ENCODE peak calls at places on chromosomes 3 and 15, in six cellular contexts. T is K562, L is GM12878, B is SK-N-SH, A is H1, I is HepG2. Z is an unnamed sample.

GRCh38 chr15:28786521-28786920 is 61.9 kb downstream of the GOLGA6L7 start:
- DNase-seq in T (no peak), A (no peak), B (no peak), I (no peak), L (no peak), Z (peak)

GRCh38 chr15:35470441-35470840 is 75.5 kb downstream of the DPH6 start:
- DNase-seq in B (no peak), A (no peak), I (no peak), L (no peak), T (no peak), Z (no peak)

GRCh38 chr3:33578325-33579180 is 138.3 kb upstream of the UBP1 start:
- DNase-seq in A (no peak), I (peak), B (no peak), L (no peak), T (no peak), Z (no peak)

GRCh38 chr15:101031203-101031602 is 112.0 kb downstream of the LRRK1 start:
- DNase-seq in I (no peak), B (no peak), A (no peak), L (no peak), T (no peak), Z (no peak)

GRCh38 chr15:91465086-91465485 is 365.0 kb downstream of the SV2B start:
- DNase-seq in B (no peak), L (no peak), T (no peak), I (no peak), A (no peak), Z (no peak)

GRCh38 chr15:62254137-62254934 is 89.3 kb upstream of the C2CD4B start:
- DNase-seq in B (peak), L (no peak), I (peak), A (peak), T (peak), Z (peak)

GRCh38 chr3:98985406-98985805 is 83.9 kb upstream of the DCBLD2 start:
- DNase-seq in L (no peak), T (no peak), I (no peak), A (no peak), B (no peak), Z (no peak)

GRCh38 chr3:43505351-43505750 is 116.5 kb downstream of the ANO10 start:
- DNase-seq in I (no peak), L (no peak), A (no peak), T (no peak), B (no peak), Z (no peak)

GRCh38 chr3:78613366-78614008 is 1154.3 kb downstream of the ROBO1 start:
- DNase-seq in A (no peak), T (no peak), L (no peak), I (no peak), B (no peak), Z (no peak)

GRCh38 chr15:75625542-75626347 is at the start of gene SNUPN:
- DNase-seq in L (peak), B (peak), A (peak), I (peak), T (peak), Z (peak)

GRCh38 chr3:73623996-73624362 is 762 bp downstream of the PDZRN3 start:
- DNase-seq in L (no peak), A (peak), I (no peak), T (no peak), B (peak), Z (no peak)

GRCh38 chr3:159870723-159871122 is 117.9 kb upstream of the IL12A start:
- DNase-seq in L (no peak), A (no peak), I (no peak), B (no peak), T (no peak), Z (no peak)

GRCh38 chr3:129625071-129625874 is 18.8 kb upstream of the PLXND1 start:
- DNase-seq in B (peak), T (no peak), A (no peak), L (no peak), I (no peak), Z (no peak)

GRCh38 chr3:120170223-120170622 is 76.0 kb upstream of the GSK3B start:
- DNase-seq in B (no peak), I (no peak), A (no peak), T (no peak), L (no peak), Z (no peak)

GRCh38 chr15:91946914-91947313 is 93.4 kb downstream of the SLCO3A1 start:
- DNase-seq in I (no peak), T (peak), L (no peak), B (no peak), A (no peak), Z (no peak)

GRCh38 chr3:184619348-184619747 is 57.8 kb downstream of the EPHB3 start:
- DNase-seq in L (no peak), T (no peak), B (no peak), I (no peak), A (no peak), Z (no peak)

GRCh38 chr15:53197426-53197839 is 407.3 kb upstream of the ONECUT1 start:
- DNase-seq in I (peak), A (peak), T (peak), B (peak), L (no peak), Z (peak)

GRCh38 chr3:13541691-13542090 is 7.2 kb upstream of the FBLN2 start:
- DNase-seq in A (no peak), L (no peak), T (no peak), I (no peak), B (no peak), Z (no peak)

GRCh38 chr15:74892313-74892712 is 2.5 kb downstream of the MPI start:
- DNase-seq in B (no peak), L (no peak), I (no peak), A (no peak), T (no peak), Z (no peak)

GRCh38 chr3:106114220-106114619 is 245.4 kb upstream of the CBLB start:
- DNase-seq in I (no peak), T (no peak), L (no peak), B (no peak), A (no peak), Z (no peak)

GRCh38 chr15:36814708-36815107 is 235.3 kb downstream of the CDIN1 start:
- DNase-seq in L (no peak), A (no peak), T (no peak), B (no peak), I (peak), Z (no peak)

GRCh38 chr3:127255516-127255915 is 32.3 kb downstream of the PRR20G start:
- DNase-seq in L (no peak), B (no peak), T (no peak), I (no peak), A (no peak), Z (no peak)

GRCh38 chr15:42404461-42405235 is 45.3 kb downstream of the CAPN3 start:
- DNase-seq in L (no peak), I (peak), T (no peak), A (no peak), B (no peak), Z (no peak)

GRCh38 chr3:13141183-13141582 is 68.0 kb upstream of the IQSEC1 start:
- DNase-seq in T (no peak), B (no peak), I (no peak), A (no peak), L (no peak), Z (no peak)

GRCh38 chr15:66670698-66671580 is 31.1 kb upstream of the SMAD6 start:
- DNase-seq in L (no peak), T (peak), A (peak), I (peak), B (peak), Z (no peak)

GRCh38 chr15:96054029-96054428 is 276.5 kb upstream of the NR2F2 start:
- DNase-seq in I (no peak), A (no peak), L (no peak), T (peak), B (no peak), Z (no peak)

GRCh38 chr3:126266291-126266840 is 86.0 kb upstream of the ALDH1L1 start:
- DNase-seq in I (no peak), B (no peak), A (no peak), L (no peak), T (no peak), Z (no peak)

GRCh38 chr3:52245322-52246263 is at the start of gene PPM1M:
- DNase-seq in A (no peak), T (peak), L (no peak), I (no peak), B (peak), Z (no peak)

GRCh38 chr3:39812537-39812936 is 3.1 kb downstream of the MYRIP start:
- DNase-seq in B (peak), L (no peak), T (peak), I (peak), A (no peak), Z (no peak)

GRCh38 chr3:44870375-44871061 is 3.9 kb upstream of the TGM4 start:
- DNase-seq in B (no peak), L (no peak), I (peak), A (no peak), T (no peak), Z (no peak)

DNA sequence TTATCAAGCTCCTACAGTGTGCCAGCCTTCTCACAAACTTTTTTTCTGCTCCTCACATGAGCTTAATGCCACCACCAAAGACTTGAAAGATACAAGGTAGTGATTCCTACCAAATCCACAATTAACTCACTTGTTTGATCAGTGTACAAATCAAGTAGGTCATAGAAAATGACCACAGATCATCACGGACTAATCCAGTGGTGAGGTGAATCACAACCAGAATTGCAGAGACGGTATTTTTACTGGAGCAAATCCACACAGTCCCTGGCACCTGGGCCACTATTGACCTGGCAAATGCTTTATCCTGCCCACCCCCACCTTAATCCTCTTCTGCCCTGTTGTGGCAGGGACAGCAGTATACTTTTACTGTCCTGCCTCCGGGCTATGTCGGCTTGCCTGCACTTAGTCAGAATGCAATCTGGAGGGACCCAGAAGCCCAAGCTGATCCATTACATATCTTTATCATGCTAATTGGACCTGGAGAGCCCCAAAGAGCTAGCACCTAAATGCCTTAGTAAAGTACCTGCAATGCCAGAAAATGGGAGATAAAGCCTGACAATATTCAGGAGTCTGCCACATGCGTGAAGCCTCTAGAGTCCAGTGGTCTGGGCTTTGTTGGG is 83.9 kb upstream of the CDV3 start:
- DNase-seq in L (no peak), I (no peak), B (no peak), T (no peak), A (no peak), Z (no peak)
- H3K27ac ChIP-seq in L (peak), I (no peak), B (no peak), T (no peak), A (no peak), Z (no peak)

GRCh38 chr15:57556040-57556439 is 35.7 kb upstream of the MYZAP start:
- DNase-seq in L (no peak), T (no peak), I (no peak), A (no peak), B (no peak), Z (no peak)

GRCh38 chr15:57554063-57554820 is 37.5 kb upstream of the MYZAP start:
- DNase-seq in B (peak), I (no peak), T (no peak), A (no peak), L (no peak), Z (no peak)

GRCh38 chr15:57553526-57553925 is 38.2 kb upstream of the MYZAP start:
- DNase-seq in I (no peak), B (no peak), L (no peak), A (no peak), T (no peak), Z (no peak)

GRCh38 chr15:57554821-57555185 is 36.9 kb upstream of the MYZAP start:
- DNase-seq in B (no peak), I (no peak), A (no peak), L (no peak), T (no peak), Z (no peak)

GRCh38 chr15:57555270-57555669 is 36.4 kb upstream of the MYZAP start:
- DNase-seq in B (no peak), A (no peak), I (no peak), T (no peak), L (no peak), Z (no peak)
- TF ChIP-seq GABPA in B (no peak), A (no peak), I (no peak), T (no peak), L (no peak), Z (no peak)

GRCh38 chr15:50222181-50222580 is 40.2 kb downstream of the SLC27A2 start:
- DNase-seq in A (no peak), B (no peak), I (no peak), T (no peak), L (no peak), Z (no peak)

GRCh38 chr15:50218691-50219090 is 36.7 kb downstream of the SLC27A2 start:
- DNase-seq in B (no peak), I (no peak), A (no peak), L (no peak), T (no peak), Z (no peak)

GRCh38 chr15:50219820-50220219 is 37.8 kb downstream of the SLC27A2 start:
- DNase-seq in A (no peak), B (no peak), I (no peak), T (no peak), L (no peak), Z (no peak)

GRCh38 chr15:50218291-50218690 is 36.3 kb downstream of the SLC27A2 start:
- DNase-seq in I (no peak), L (no peak), B (no peak), A (no peak), T (no peak), Z (no peak)
- H3K27ac ChIP-seq in I (no peak), L (no peak), B (no peak), A (no peak), T (no peak), Z (no peak)

GRCh38 chr3:196517919-196518318 is 2.8 kb upstream of the SMCO1 start:
- DNase-seq in T (peak), B (no peak), A (no peak), L (no peak), I (no peak), Z (no peak)
- TF ChIP-seq GABPA in T (no peak), B (no peak), A (no peak), L (no peak), I (no peak), Z (no peak)

GRCh38 chr3:30321065-30321464 is 285.3 kb upstream of the TGFBR2 start:
- DNase-seq in L (no peak), T (no peak), A (no peak), B (no peak), I (no peak), Z (no peak)
- H3K27ac ChIP-seq in L (no peak), T (no peak), A (no peak), B (no peak), I (no peak), Z (no peak)